ENCODE peak calls at places on chromosomes 12 and 14, in nine cellular contexts. Z is AG10803, I is uterus, O is tibial nerve, P is epithelial cell of esophagus, X is A549, G is H9, T is BJ, B is omental fat pad. F is an unnamed sample.

GRCh38 chr12:121766290-121767039 is 27.0 kb downstream of the RHOF start:
- DNase-seq in Z (no peak), I (no peak), O (no peak), P (no peak), X (no peak), G (no peak), T (no peak), B (no peak), F (no peak)

GRCh38 chr14:73342670-73343069 is 105.4 kb downstream of the PAPLN start:
- DNase-seq in Z (no peak), I (no peak), O (no peak), P (no peak), X (no peak), G (no peak), T (no peak), B (no peak), F (no peak)

GRCh38 chr14:50772361-50772760 is 58.6 kb downstream of the NIN start:
- DNase-seq in Z (peak; percentile 90), I (no peak), O (no peak), P (no peak), X (no peak), G (no peak), T (no peak), B (no peak), F (no peak)

GRCh38 chr12:68765696-68766095 is 19.7 kb downstream of the SLC35E3 start:
- DNase-seq in Z (no peak), I (no peak), O (no peak), P (no peak), X (no peak), G (no peak), T (no peak), B (no peak), F (no peak)

GRCh38 chr12:56927281-56927680 is 6.9 kb downstream of the SDR9C7 start:
- DNase-seq in Z (no peak), I (no peak), O (no peak), P (no peak), X (no peak), G (no peak), T (no peak), B (no peak), F (no peak)

GRCh38 chr12:114404451-114405198 is 1.3 kb downstream of the TBX5 start:
- DNase-seq in Z (no peak), I (no peak), O (no peak), P (no peak), X (no peak), G (no peak), T (no peak), B (no peak), F (no peak)

GRCh38 chr14:41604793-41605534 is 1.7 kb upstream of the LRFN5 start:
- DNase-seq in Z (peak; percentile 66), I (peak; percentile 63), O (peak; percentile 35), P (no peak), X (no peak), G (peak; percentile 79), T (peak; percentile 18), B (no peak), F (no peak)

GRCh38 chr12:12121022-12121421 is 50.3 kb downstream of the BCL2L14 start:
- DNase-seq in Z (no peak), I (no peak), O (no peak), P (no peak), X (no peak), G (no peak), T (no peak), B (no peak), F (no peak)

GRCh38 chr12:94430304-94430703 is 29.4 kb downstream of the CEP83 start:
- DNase-seq in Z (no peak), I (no peak), O (no peak), P (no peak), X (no peak), G (no peak), T (no peak), B (no peak), F (no peak)

GRCh38 chr12:105228494-105228893 is 7.5 kb downstream of the APPL2 start:
- DNase-seq in Z (peak; percentile 77), I (no peak), O (no peak), P (peak; percentile 49), X (no peak), G (no peak), T (peak; percentile 44), B (no peak), F (no peak)

GRCh38 chr12:56487448-56488040 is 417 bp downstream of the GLS2 start:
- DNase-seq in Z (no peak), I (peak; percentile 39), O (no peak), P (peak; percentile 39), X (no peak), G (peak; percentile 80), T (no peak), B (no peak), F (peak; percentile 64)

GRCh38 chr14:100892496-100893227 is 10.9 kb downstream of the RTL1 start:
- DNase-seq in Z (no peak), I (peak; percentile 6), O (no peak), P (no peak), X (no peak), G (peak; percentile 9), T (no peak), B (no peak), F (no peak)

GRCh38 chr14:59265808-59266207 is 77.3 kb downstream of the DAAM1 start:
- DNase-seq in Z (no peak), I (no peak), O (no peak), P (peak; percentile 84), X (no peak), G (no peak), T (no peak), B (no peak), F (no peak)

GRCh38 chr12:47884501-47884900 is 20.3 kb downstream of the VDR start:
- DNase-seq in Z (no peak), I (no peak), O (no peak), P (no peak), X (no peak), G (no peak), T (no peak), B (no peak), F (no peak)

GRCh38 chr12:50918584-50919316 is 33.6 kb upstream of the HIGD1C start:
- DNase-seq in Z (no peak), I (no peak), O (no peak), P (no peak), X (no peak), G (peak; percentile 3), T (no peak), B (no peak), F (no peak)

GRCh38 chr12:111143216-111143756 is 222.9 kb upstream of the MYL2 start:
- DNase-seq in Z (no peak), I (no peak), O (no peak), P (no peak), X (no peak), G (no peak), T (no peak), B (no peak), F (no peak)

GRCh38 chr12:111135293-111135832 is 215.0 kb upstream of the MYL2 start:
- DNase-seq in Z (no peak), I (no peak), O (no peak), P (no peak), X (no peak), G (no peak), T (no peak), B (no peak), F (no peak)

GRCh38 chr12:111141205-111141604 is 220.8 kb upstream of the MYL2 start:
- DNase-seq in Z (no peak), I (no peak), O (no peak), P (no peak), X (no peak), G (no peak), T (no peak), B (no peak), F (no peak)

DNA sequence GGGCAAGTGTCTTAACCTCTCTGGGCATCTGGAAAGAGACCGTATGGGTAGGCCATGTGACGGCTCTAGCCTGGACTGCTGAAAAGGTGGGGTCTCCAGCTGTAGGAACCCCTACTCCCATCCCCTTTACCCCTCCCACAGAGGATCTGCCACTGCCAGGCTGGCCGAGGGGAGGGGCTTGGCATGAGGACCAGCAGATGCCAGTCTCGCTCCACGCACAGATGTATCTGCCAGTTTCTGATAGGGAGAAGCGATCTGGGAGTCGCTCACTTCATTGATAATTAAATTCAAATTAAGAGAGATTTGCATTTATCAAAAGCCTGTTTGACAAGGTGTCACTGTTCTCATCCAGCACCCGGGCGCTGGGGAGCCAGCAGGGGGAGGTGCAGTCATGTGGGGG is 217.6 kb upstream of the MYL2 start:
- DNase-seq in Z (no peak), I (no peak), O (no peak), P (no peak), X (no peak), G (no peak), T (no peak), B (no peak), F (no peak)
- TF ChIP-seq CTCF in Z (no peak), I (no peak), O (no peak), P (no peak), X (no peak), G (no peak), T (no peak), B (no peak), F (no peak)

DNA sequence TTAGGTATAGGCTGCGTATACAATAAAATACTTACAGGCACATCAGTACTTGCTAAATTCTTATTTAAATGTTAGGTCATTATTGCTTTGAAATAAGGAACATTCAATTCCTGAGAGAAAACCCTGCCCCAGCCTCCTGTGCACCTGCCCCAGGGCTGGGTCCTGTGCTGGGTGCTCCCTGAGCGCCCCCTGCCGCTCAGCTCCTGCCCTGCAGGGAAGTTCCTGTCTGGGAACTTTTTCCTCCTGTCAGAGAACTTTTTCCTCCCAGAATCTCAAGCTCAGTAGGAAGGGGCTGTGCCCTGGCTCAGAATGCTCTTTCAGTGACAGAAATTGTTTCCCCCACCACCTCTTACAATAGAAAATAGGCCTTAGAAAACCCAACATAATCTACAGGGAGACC is 751.1 kb downstream of the TMEM121 start:
- DNase-seq in Z (no peak), I (no peak), O (no peak), P (no peak), X (no peak), G (no peak), T (no peak), B (no peak), F (peak; percentile 12)
- TF ChIP-seq CTCF in Z (no peak), I (no peak), O (no peak), P (no peak), X (peak; percentile 20), G (no peak), T (no peak), B (no peak), F (peak; percentile 46)

GRCh38 chr12:26370098-26370497 is 174.7 kb downstream of the SSPN start:
- DNase-seq in Z (no peak), I (no peak), O (no peak), P (no peak), X (no peak), G (no peak), T (no peak), B (no peak), F (no peak)
- TF ChIP-seq CTCF in Z (no peak), I (no peak), O (no peak), P (no peak), X (no peak), G (no peak), T (no peak), B (no peak), F (no peak)

DNA sequence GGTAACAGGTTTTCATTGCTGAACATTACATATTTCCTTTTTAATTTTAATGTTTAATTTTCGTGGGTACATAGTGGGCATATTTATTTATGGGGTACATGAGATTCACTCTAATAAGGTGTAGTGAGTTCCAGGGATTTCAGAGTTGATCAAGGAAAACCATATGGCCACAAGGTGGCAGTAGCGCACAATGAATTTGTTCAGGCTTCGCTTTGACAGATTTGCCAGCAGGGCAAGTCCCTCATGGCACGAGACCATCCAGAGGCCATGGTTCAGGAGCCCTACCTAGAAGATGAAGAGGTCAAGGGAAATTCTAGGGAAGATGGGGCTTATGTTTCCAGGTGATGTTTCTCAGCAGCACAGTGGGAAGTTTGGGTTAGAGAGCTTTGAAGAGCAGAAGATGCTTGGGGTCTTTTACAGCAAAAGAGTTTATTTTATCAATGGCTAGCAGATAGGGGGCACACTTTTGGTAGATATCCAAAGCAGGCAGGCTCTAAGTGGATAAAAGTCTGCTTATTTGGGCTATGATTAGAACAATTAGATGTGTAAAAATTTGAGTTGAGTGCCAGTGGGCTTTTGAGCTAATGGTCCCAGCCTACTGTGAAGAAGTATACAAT is 1004.4 kb downstream of the AACS start:
- DNase-seq in Z (peak; percentile 15), I (no peak), O (no peak), P (peak; percentile 65), X (peak; percentile 68), G (peak; percentile 78), T (no peak), B (peak; percentile 27), F (no peak)
- TF ChIP-seq CTCF in Z (peak; percentile 52), I (no peak), O (peak; percentile 30), P (peak; percentile 55), X (peak; percentile 54), G (peak; percentile 86), T (peak; percentile 37), B (no peak), F (no peak)